ENCODE peak calls at places on chromosome 18, in four cellular contexts. X is A549, N is K562, K is HepG2. L is an unnamed sample.

GRCh38 chr18:26536032-26536431 is 12.3 kb downstream of the KCTD1 start:
- DNase-seq in N (no peak), X (no peak), K (no peak), L (no peak)

GRCh38 chr18:48923746-48924580 is 26.8 kb downstream of the SMAD7 start:
- DNase-seq in N (no peak), X (no peak), K (no peak), L (peak; percentile 69)

GRCh38 chr18:58045265-58046086 is 1.4 kb downstream of the NEDD4L start:
- DNase-seq in X (peak; percentile 38), N (peak; percentile 46), K (peak; percentile 41), L (peak; percentile 31)

GRCh38 chr18:3397031-3397750 is 52.8 kb upstream of the TGIF1 start:
- DNase-seq in N (no peak), K (no peak), X (no peak), L (no peak)

GRCh38 chr18:39434223-39434622 is 1868.6 kb upstream of the CELF4 start:
- DNase-seq in N (no peak), K (no peak), X (no peak), L (no peak)

GRCh38 chr18:3450358-3451107 is 561 bp downstream of the TGIF1 start:
- DNase-seq in X (peak; percentile 72), K (no peak), N (peak; percentile 78), L (peak; percentile 73)

GRCh38 chr18:26656401-26656943 is 108.1 kb upstream of the KCTD1 start:
- DNase-seq in N (no peak), X (no peak), K (no peak), L (no peak)

GRCh38 chr18:42030586-42031182 is 75.7 kb downstream of the PIK3C3 start:
- DNase-seq in N (peak; percentile 11), K (peak; percentile 16), X (peak; percentile 13), L (peak; percentile 24)

GRCh38 chr18:57576316-57576715 is 10.2 kb downstream of the FECH start:
- DNase-seq in K (no peak), X (no peak), N (no peak), L (no peak)

GRCh38 chr18:53756607-53756972 is 467.9 kb downstream of the MBD2 start:
- DNase-seq in N (no peak), X (no peak), K (no peak), L (no peak)

GRCh38 chr18:11323359-11323819 is 174.0 kb upstream of the PIEZO2 start:
- DNase-seq in K (peak; percentile 15), N (no peak), X (peak; percentile 61), L (peak; percentile 72)

GRCh38 chr18:51391731-51392130 is 194.2 kb upstream of the MEX3C start:
- DNase-seq in X (no peak), N (no peak), K (no peak), L (no peak)

GRCh38 chr18:63936156-63936931 is 12.8 kb upstream of the HMSD start:
- DNase-seq in X (peak; percentile 75), K (peak; percentile 55), N (peak; percentile 60), L (peak; percentile 45)

GRCh38 chr18:43587538-43588153 is 310.4 kb upstream of the SYT4 start:
- DNase-seq in X (peak; percentile 17), K (peak; percentile 25), N (peak; percentile 12), L (peak; percentile 41)

GRCh38 chr18:58727776-58728500 is 56.7 kb downstream of the MALT1 start:
- DNase-seq in K (no peak), N (no peak), X (no peak), L (peak; percentile 56)

GRCh38 chr18:28457784-28458183 is 280.9 kb upstream of the CDH2 start:
- DNase-seq in K (no peak), N (no peak), X (no peak), L (no peak)

GRCh38 chr18:29962579-29962978 is 1080.0 kb downstream of the DSC3 start:
- DNase-seq in X (no peak), K (no peak), N (no peak), L (no peak)

GRCh38 chr18:73841661-73842060 is 306.0 kb downstream of the FBXO15 start:
- DNase-seq in K (no peak), X (no peak), N (no peak), L (no peak)

GRCh38 chr18:35203001-35203553 is 37.8 kb upstream of the ZNF397 start:
- DNase-seq in N (no peak), K (no peak), X (no peak), L (no peak)

GRCh38 chr18:66317243-66318090 is 286.4 kb downstream of the CDH19 start:
- DNase-seq in X (no peak), N (no peak), K (no peak), L (no peak)

GRCh38 chr18:79611040-79611681 is 68.4 kb upstream of the CTDP1 start:
- DNase-seq in K (no peak), X (peak; percentile 4), N (peak; percentile 53), L (peak; percentile 92)

DNA sequence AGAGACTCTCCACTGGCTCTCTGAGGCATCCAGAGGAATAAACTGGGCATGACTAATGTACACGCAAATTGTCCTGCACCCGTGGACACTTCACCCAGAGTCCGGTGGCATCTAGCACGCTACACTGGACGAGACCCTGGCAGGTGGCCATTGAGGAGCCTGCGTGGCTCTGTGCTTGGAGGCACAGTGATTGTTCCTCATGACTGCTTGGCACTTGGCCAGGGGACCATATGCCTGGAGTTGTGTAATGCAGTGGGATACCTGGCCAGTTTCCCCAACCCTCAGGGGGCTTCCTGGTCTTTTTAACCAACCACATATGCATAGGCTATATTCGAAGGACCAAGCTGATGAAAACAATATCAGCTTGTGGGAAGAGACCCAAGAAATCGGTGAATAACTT is 66.6 kb downstream of the MTCL1 start:
- DNase-seq in N (peak; percentile 23), X (no peak), K (no peak), L (no peak)
- TF ChIP-seq MAZ in N (no peak), X (no peak), K (no peak), L (no peak)

GRCh38 chr18:32093523-32093922 is 1.8 kb downstream of the RNF138 start:
- DNase-seq in N (peak; percentile 77), X (no peak), K (peak; percentile 29), L (peak; percentile 4)

GRCh38 chr18:32092422-32093105 is 890 bp downstream of the RNF138 start:
- DNase-seq in X (peak; percentile 96), K (peak; percentile 89), N (peak; percentile 99), L (peak; percentile 94)

GRCh38 chr18:32091325-32091723 is 350 bp upstream of the RNF138 start:
- DNase-seq in X (no peak), N (no peak), K (no peak), L (no peak)

GRCh38 chr18:32093106-32093511 is 1.4 kb downstream of the RNF138 start:
- DNase-seq in K (peak; percentile 16), X (peak; percentile 18), N (peak; percentile 69), L (peak; percentile 58)

DNA sequence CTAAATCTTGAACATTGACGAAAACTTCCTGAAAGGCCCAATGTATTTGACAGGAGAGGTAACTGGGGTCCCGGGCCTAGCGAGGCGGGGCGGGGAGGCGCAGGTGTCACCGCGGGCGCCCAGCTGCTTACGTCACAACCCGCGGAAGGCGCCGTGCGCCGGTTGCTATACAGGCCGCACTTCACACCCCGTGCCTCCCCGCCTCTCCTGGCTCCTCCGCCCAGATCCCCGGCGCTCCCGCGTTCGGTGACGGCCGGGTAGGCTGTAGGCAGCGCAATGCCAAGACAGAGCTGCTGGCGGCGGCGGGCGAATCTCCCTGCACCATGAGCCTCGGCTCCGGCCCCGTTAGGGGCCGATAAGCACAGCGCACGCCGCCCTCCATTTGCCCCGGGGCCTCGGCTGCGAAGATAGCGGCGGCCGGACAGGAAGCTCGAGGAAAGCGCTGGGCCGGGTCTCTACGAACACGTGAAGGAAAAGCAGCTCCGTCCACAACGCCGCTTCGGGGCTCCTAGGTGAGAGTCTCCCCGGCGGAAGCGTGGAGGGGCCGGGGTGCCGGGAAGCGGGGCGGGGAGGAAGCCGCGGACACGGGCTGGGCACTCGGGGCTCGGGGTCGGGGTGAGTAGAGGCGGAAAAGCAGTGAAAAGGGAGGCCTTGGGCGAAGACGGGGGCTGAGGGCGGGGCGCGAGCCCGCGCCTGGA is at the start of gene RNF138:
- DNase-seq in N (peak; percentile 93), K (peak; percentile 59), X (peak; percentile 90), L (peak; percentile 76)
- TF ChIP-seq POLR2A in N (peak; percentile 81), K (peak; percentile 44), X (peak; percentile 48), L (peak; percentile 46)

GRCh38 chr18:37355772-37356171 is 209.8 kb downstream of the CELF4 start:
- DNase-seq in X (no peak), K (no peak), N (no peak), L (no peak)
- TF ChIP-seq MAZ in X (no peak), K (no peak), N (no peak), L (no peak)

GRCh38 chr18:12990977-12991838 is at the start of gene CEP192:
- DNase-seq in K (peak; percentile 96), X (peak; percentile 98), N (peak; percentile 99), L (peak; percentile 98)
- TF ChIP-seq POLR2A in K (peak; percentile 85), X (peak; percentile 90), N (peak; percentile 97), L (peak; percentile 84)

GRCh38 chr18:9731380-9731779 is 23.3 kb downstream of the RAB31 start:
- DNase-seq in N (no peak), K (no peak), X (peak; percentile 63), L (peak; percentile 88)
- TF ChIP-seq MAZ in N (no peak), K (no peak), X (no peak), L (no peak)

GRCh38 chr18:22169011-22169888 is at the start of gene GATA6:
- DNase-seq in K (peak; percentile 84), N (peak; percentile 77), X (peak; percentile 85), L (peak; percentile 91)
- TF ChIP-seq POLR2A in K (peak; percentile 53), N (no peak), X (peak; percentile 61), L (peak; percentile 98)

GRCh38 chr18:75198046-75198445 is 10.9 kb downstream of the PTGR3 start:
- DNase-seq in X (no peak), N (no peak), K (no peak), L (peak; percentile 27)

GRCh38 chr18:75200071-75200470 is 8.9 kb downstream of the PTGR3 start:
- DNase-seq in X (no peak), N (no peak), K (no peak), L (no peak)

GRCh38 chr18:75201273-75201898 is 7.6 kb downstream of the PTGR3 start:
- DNase-seq in K (no peak), X (no peak), N (no peak), L (no peak)

GRCh38 chr18:75200644-75201272 is 8.2 kb downstream of the PTGR3 start:
- DNase-seq in K (no peak), X (no peak), N (no peak), L (no peak)

GRCh38 chr18:75199327-75199726 is 9.6 kb downstream of the PTGR3 start:
- DNase-seq in K (no peak), X (no peak), N (no peak), L (peak; percentile 13)
- TF ChIP-seq MAZ in K (no peak), X (no peak), N (no peak), L (no peak)

L was measured in IMR-90.